ENCODE peak calls at places on chromosomes 2 and 18, in nine cellular contexts. One of them, this sample, is unnamed. For H3K9me3, the result is how much of the 10 kb centered on the place peaks cover.

GRCh38 chr2:14910659-14911058 is 278.1 kb downstream of the LRATD1 start:
- DNase-seq in body of pancreas: no peak
- DNase-seq in neuronal stem cell: no peak
- DNase-seq in mucosa of descending colon: no peak
- DNase-seq in SK-N-SH: no peak
- DNase-seq in left ventricle myocardium inferior: no peak
- DNase-seq in left lung: no peak
- DNase-seq in breast epithelium: no peak
- DNase-seq in heart right ventricle: no peak
- DNase-seq in this sample: no peak

GRCh38 chr2:190765386-190766173 is 115.0 kb upstream of the GLS start:
- DNase-seq in left ventricle myocardium inferior: no peak
- DNase-seq in breast epithelium: no peak
- DNase-seq in left lung: no peak
- DNase-seq in body of pancreas: no peak
- DNase-seq in SK-N-SH: peak
- DNase-seq in mucosa of descending colon: no peak
- DNase-seq in neuronal stem cell: no peak
- DNase-seq in heart right ventricle: no peak
- DNase-seq in this sample: no peak

GRCh38 chr18:65516209-65516608 is 234.6 kb upstream of the CDH7 start:
- DNase-seq in left lung: no peak
- DNase-seq in heart right ventricle: no peak
- DNase-seq in neuronal stem cell: no peak
- DNase-seq in breast epithelium: no peak
- DNase-seq in left ventricle myocardium inferior: no peak
- DNase-seq in mucosa of descending colon: no peak
- DNase-seq in SK-N-SH: no peak
- DNase-seq in body of pancreas: no peak
- DNase-seq in this sample: no peak

GRCh38 chr2:46690825-46691224 is 211.5 kb downstream of the TMEM247 start:
- DNase-seq in SK-N-SH: no peak
- DNase-seq in left ventricle myocardium inferior: no peak
- DNase-seq in body of pancreas: no peak
- DNase-seq in left lung: no peak
- DNase-seq in heart right ventricle: no peak
- DNase-seq in neuronal stem cell: no peak
- DNase-seq in breast epithelium: no peak
- DNase-seq in mucosa of descending colon: no peak
- DNase-seq in this sample: no peak

GRCh38 chr2:178723786-178724346 is 83.4 kb downstream of the TTN start:
- DNase-seq in SK-N-SH: no peak
- DNase-seq in mucosa of descending colon: no peak
- DNase-seq in neuronal stem cell: no peak
- DNase-seq in body of pancreas: no peak
- DNase-seq in breast epithelium: no peak
- DNase-seq in left ventricle myocardium inferior: no peak
- DNase-seq in heart right ventricle: no peak
- DNase-seq in left lung: no peak
- DNase-seq in this sample: no peak

GRCh38 chr2:215723011-215723410 is 287.1 kb upstream of the FN1 start:
- DNase-seq in neuronal stem cell: no peak
- DNase-seq in body of pancreas: no peak
- DNase-seq in heart right ventricle: no peak
- DNase-seq in left lung: no peak
- DNase-seq in mucosa of descending colon: no peak
- DNase-seq in breast epithelium: no peak
- DNase-seq in left ventricle myocardium inferior: no peak
- DNase-seq in SK-N-SH: no peak
- DNase-seq in this sample: no peak

GRCh38 chr2:25688236-25688635 is 14.9 kb upstream of the DTNB start:
- DNase-seq in SK-N-SH: no peak
- DNase-seq in heart right ventricle: no peak
- DNase-seq in neuronal stem cell: no peak
- DNase-seq in body of pancreas: no peak
- DNase-seq in left lung: no peak
- DNase-seq in left ventricle myocardium inferior: no peak
- DNase-seq in mucosa of descending colon: no peak
- DNase-seq in breast epithelium: no peak
- DNase-seq in this sample: no peak

GRCh38 chr2:187618813-187619212 is 64.6 kb upstream of the TFPI start:
- DNase-seq in left lung: no peak
- DNase-seq in neuronal stem cell: no peak
- DNase-seq in left ventricle myocardium inferior: no peak
- DNase-seq in heart right ventricle: no peak
- DNase-seq in mucosa of descending colon: no peak
- DNase-seq in body of pancreas: no peak
- DNase-seq in breast epithelium: no peak
- DNase-seq in SK-N-SH: no peak
- DNase-seq in this sample: no peak

GRCh38 chr2:20501974-20502373 is 55.1 kb downstream of the RHOB start:
- DNase-seq in neuronal stem cell: no peak
- DNase-seq in left lung: no peak
- DNase-seq in breast epithelium: no peak
- DNase-seq in left ventricle myocardium inferior: no peak
- DNase-seq in mucosa of descending colon: no peak
- DNase-seq in SK-N-SH: no peak
- DNase-seq in heart right ventricle: no peak
- DNase-seq in body of pancreas: no peak
- DNase-seq in this sample: no peak

GRCh38 chr2:197158138-197158537 is 152.4 kb downstream of the ANKRD44 start:
- DNase-seq in left lung: no peak
- DNase-seq in SK-N-SH: no peak
- DNase-seq in left ventricle myocardium inferior: no peak
- DNase-seq in heart right ventricle: no peak
- DNase-seq in mucosa of descending colon: no peak
- DNase-seq in body of pancreas: no peak
- DNase-seq in neuronal stem cell: no peak
- DNase-seq in breast epithelium: no peak
- DNase-seq in this sample: no peak

GRCh38 chr2:10220516-10221391 is 82.0 kb upstream of the HPCAL1 start:
- DNase-seq in mucosa of descending colon: no peak
- DNase-seq in left ventricle myocardium inferior: no peak
- DNase-seq in breast epithelium: no peak
- DNase-seq in heart right ventricle: no peak
- DNase-seq in neuronal stem cell: no peak
- DNase-seq in body of pancreas: no peak
- DNase-seq in SK-N-SH: peak
- DNase-seq in left lung: peak
- DNase-seq in this sample: no peak

GRCh38 chr18:63757541-63757940 is 17.7 kb upstream of the SERPINB7 start:
- DNase-seq in left lung: no peak
- DNase-seq in breast epithelium: no peak
- DNase-seq in neuronal stem cell: no peak
- DNase-seq in SK-N-SH: no peak
- DNase-seq in mucosa of descending colon: no peak
- DNase-seq in left ventricle myocardium inferior: no peak
- DNase-seq in heart right ventricle: no peak
- DNase-seq in body of pancreas: no peak
- DNase-seq in this sample: no peak

GRCh38 chr2:188291617-188292445 is at the start of gene GULP1:
- DNase-seq in mucosa of descending colon: peak
- DNase-seq in neuronal stem cell: peak
- DNase-seq in heart right ventricle: peak
- DNase-seq in breast epithelium: peak
- DNase-seq in SK-N-SH: peak
- DNase-seq in body of pancreas: peak
- DNase-seq in left ventricle myocardium inferior: peak
- DNase-seq in left lung: peak
- DNase-seq in this sample: no peak

GRCh38 chr18:11178951-11179549 is 29.7 kb upstream of the PIEZO2 start:
- DNase-seq in SK-N-SH: no peak
- DNase-seq in body of pancreas: peak
- DNase-seq in neuronal stem cell: no peak
- DNase-seq in heart right ventricle: peak
- DNase-seq in left ventricle myocardium inferior: peak
- DNase-seq in mucosa of descending colon: no peak
- DNase-seq in left lung: no peak
- DNase-seq in breast epithelium: peak
- DNase-seq in this sample: no peak

GRCh38 chr2:127590386-127591190 is 55.1 kb downstream of the MYO7B start:
- DNase-seq in neuronal stem cell: no peak
- DNase-seq in breast epithelium: no peak
- DNase-seq in left ventricle myocardium inferior: no peak
- DNase-seq in mucosa of descending colon: no peak
- DNase-seq in heart right ventricle: no peak
- DNase-seq in body of pancreas: no peak
- DNase-seq in SK-N-SH: no peak
- DNase-seq in left lung: no peak
- DNase-seq in this sample: no peak

GRCh38 chr2:127050803-127051115 is 56.2 kb downstream of the BIN1 start:
- DNase-seq in heart right ventricle: no peak
- DNase-seq in left ventricle myocardium inferior: peak
- DNase-seq in left lung: no peak
- DNase-seq in mucosa of descending colon: peak
- DNase-seq in breast epithelium: no peak
- DNase-seq in SK-N-SH: no peak
- DNase-seq in body of pancreas: no peak
- DNase-seq in neuronal stem cell: no peak
- DNase-seq in this sample: no peak

GRCh38 chr2:32910883-32911598 is 35.7 kb upstream of the LTBP1 start:
- DNase-seq in body of pancreas: no peak
- DNase-seq in breast epithelium: no peak
- DNase-seq in neuronal stem cell: no peak
- DNase-seq in left lung: no peak
- DNase-seq in SK-N-SH: no peak
- DNase-seq in heart right ventricle: no peak
- DNase-seq in mucosa of descending colon: no peak
- DNase-seq in left ventricle myocardium inferior: no peak
- DNase-seq in this sample: no peak

GRCh38 chr2:30487603-30488002 is 40.6 kb downstream of the LCLAT1 start:
- DNase-seq in left lung: no peak
- DNase-seq in heart right ventricle: no peak
- DNase-seq in breast epithelium: no peak
- DNase-seq in mucosa of descending colon: no peak
- DNase-seq in SK-N-SH: no peak
- DNase-seq in body of pancreas: no peak
- DNase-seq in neuronal stem cell: no peak
- DNase-seq in left ventricle myocardium inferior: no peak
- DNase-seq in this sample: no peak

GRCh38 chr18:13530879-13531387 is 195.4 kb downstream of the FAM210A start:
- DNase-seq in mucosa of descending colon: no peak
- DNase-seq in left ventricle myocardium inferior: peak
- DNase-seq in heart right ventricle: peak
- DNase-seq in body of pancreas: peak
- DNase-seq in SK-N-SH: peak
- DNase-seq in breast epithelium: peak
- DNase-seq in neuronal stem cell: peak
- DNase-seq in left lung: no peak
- DNase-seq in this sample: no peak

GRCh38 chr2:13596233-13596632 is 879.5 kb downstream of the TRIB2 start:
- DNase-seq in heart right ventricle: no peak
- DNase-seq in breast epithelium: no peak
- DNase-seq in SK-N-SH: no peak
- DNase-seq in neuronal stem cell: no peak
- DNase-seq in left ventricle myocardium inferior: no peak
- DNase-seq in body of pancreas: no peak
- DNase-seq in mucosa of descending colon: no peak
- DNase-seq in left lung: no peak
- DNase-seq in this sample: no peak
- H3K9me3 ChIP-seq in heart right ventricle: under half
- H3K9me3 ChIP-seq in breast epithelium: under half
- H3K9me3 ChIP-seq in SK-N-SH: under half
- H3K9me3 ChIP-seq in neuronal stem cell: under half
- H3K9me3 ChIP-seq in left ventricle myocardium inferior: under half
- H3K9me3 ChIP-seq in body of pancreas: under half
- H3K9me3 ChIP-seq in mucosa of descending colon: under half
- H3K9me3 ChIP-seq in left lung: under half
- H3K9me3 ChIP-seq in this sample: under half

GRCh38 chr2:3229221-3229620 is 148.4 kb downstream of the EIPR1 start:
- DNase-seq in mucosa of descending colon: no peak
- DNase-seq in heart right ventricle: no peak
- DNase-seq in neuronal stem cell: no peak
- DNase-seq in left lung: no peak
- DNase-seq in left ventricle myocardium inferior: no peak
- DNase-seq in body of pancreas: no peak
- DNase-seq in breast epithelium: no peak
- DNase-seq in SK-N-SH: no peak
- DNase-seq in this sample: no peak

GRCh38 chr2:3223080-3223923 is 154.3 kb downstream of the EIPR1 start:
- DNase-seq in body of pancreas: no peak
- DNase-seq in left ventricle myocardium inferior: no peak
- DNase-seq in neuronal stem cell: no peak
- DNase-seq in SK-N-SH: no peak
- DNase-seq in heart right ventricle: no peak
- DNase-seq in left lung: no peak
- DNase-seq in mucosa of descending colon: no peak
- DNase-seq in breast epithelium: no peak
- DNase-seq in this sample: peak

GRCh38 chr2:3219536-3219935 is 158.1 kb downstream of the EIPR1 start:
- DNase-seq in mucosa of descending colon: no peak
- DNase-seq in left lung: no peak
- DNase-seq in SK-N-SH: no peak
- DNase-seq in body of pancreas: no peak
- DNase-seq in breast epithelium: no peak
- DNase-seq in left ventricle myocardium inferior: no peak
- DNase-seq in neuronal stem cell: no peak
- DNase-seq in heart right ventricle: no peak
- DNase-seq in this sample: no peak

GRCh38 chr2:3222636-3223035 is 155.0 kb downstream of the EIPR1 start:
- DNase-seq in breast epithelium: peak
- DNase-seq in neuronal stem cell: no peak
- DNase-seq in SK-N-SH: no peak
- DNase-seq in heart right ventricle: no peak
- DNase-seq in left ventricle myocardium inferior: no peak
- DNase-seq in mucosa of descending colon: no peak
- DNase-seq in body of pancreas: no peak
- DNase-seq in left lung: no peak
- DNase-seq in this sample: peak

GRCh38 chr2:3224681-3225080 is 152.9 kb downstream of the EIPR1 start:
- DNase-seq in body of pancreas: no peak
- DNase-seq in breast epithelium: no peak
- DNase-seq in SK-N-SH: no peak
- DNase-seq in left lung: no peak
- DNase-seq in heart right ventricle: no peak
- DNase-seq in left ventricle myocardium inferior: no peak
- DNase-seq in neuronal stem cell: no peak
- DNase-seq in mucosa of descending colon: no peak
- DNase-seq in this sample: no peak
- H3K9me3 ChIP-seq in body of pancreas: under half
- H3K9me3 ChIP-seq in breast epithelium: under half
- H3K9me3 ChIP-seq in SK-N-SH: under half
- H3K9me3 ChIP-seq in left lung: under half
- H3K9me3 ChIP-seq in heart right ventricle: under half
- H3K9me3 ChIP-seq in left ventricle myocardium inferior: under half
- H3K9me3 ChIP-seq in neuronal stem cell: under half
- H3K9me3 ChIP-seq in mucosa of descending colon: under half
- H3K9me3 ChIP-seq in this sample: under half

GRCh38 chr18:33878213-33878612 is 300.2 kb downstream of the ASXL3 start:
- DNase-seq in body of pancreas: no peak
- DNase-seq in breast epithelium: no peak
- DNase-seq in left lung: no peak
- DNase-seq in mucosa of descending colon: no peak
- DNase-seq in neuronal stem cell: no peak
- DNase-seq in SK-N-SH: no peak
- DNase-seq in heart right ventricle: no peak
- DNase-seq in left ventricle myocardium inferior: no peak
- DNase-seq in this sample: no peak
- H3K9me3 ChIP-seq in body of pancreas: under half
- H3K9me3 ChIP-seq in breast epithelium: under half
- H3K9me3 ChIP-seq in left lung: under half
- H3K9me3 ChIP-seq in mucosa of descending colon: under half
- H3K9me3 ChIP-seq in neuronal stem cell: under half
- H3K9me3 ChIP-seq in SK-N-SH: under half
- H3K9me3 ChIP-seq in heart right ventricle: under half
- H3K9me3 ChIP-seq in left ventricle myocardium inferior: under half
- H3K9me3 ChIP-seq in this sample: under half

GRCh38 chr18:35637226-35637625 is 55.7 kb downstream of the GALNT1 start:
- DNase-seq in left lung: no peak
- DNase-seq in body of pancreas: no peak
- DNase-seq in left ventricle myocardium inferior: no peak
- DNase-seq in heart right ventricle: no peak
- DNase-seq in breast epithelium: no peak
- DNase-seq in mucosa of descending colon: no peak
- DNase-seq in neuronal stem cell: no peak
- DNase-seq in SK-N-SH: no peak
- DNase-seq in this sample: no peak
- H3K9me3 ChIP-seq in left lung: under half
- H3K9me3 ChIP-seq in body of pancreas: under half
- H3K9me3 ChIP-seq in left ventricle myocardium inferior: under half
- H3K9me3 ChIP-seq in heart right ventricle: under half
- H3K9me3 ChIP-seq in breast epithelium: under half
- H3K9me3 ChIP-seq in mucosa of descending colon: under half
- H3K9me3 ChIP-seq in neuronal stem cell: under half
- H3K9me3 ChIP-seq in SK-N-SH: under half
- H3K9me3 ChIP-seq in this sample: under half

This sample was measured in T-helper 17 cell.